ENCODE peak calls at places on chromosome 13, in nine cellular contexts. O, Y, R, V, Z, E, P, Q and A are unnamed samples.

GRCh38 chr13:110132178-110132975 is 174.6 kb downstream of the COL4A1 start:
- DNase-seq in O (no peak), Y (no peak), R (no peak), V (no peak), Z (peak; percentile 50), E (no peak), P (no peak), Q (no peak), A (no peak)

GRCh38 chr13:105762096-105762495 is 773.4 kb downstream of the EFNB2 start:
- DNase-seq in O (no peak), Y (no peak), R (no peak), V (no peak), Z (no peak), E (no peak), P (no peak), Q (no peak), A (no peak)

GRCh38 chr13:108463365-108463764 is 166.0 kb upstream of the MYO16 start:
- DNase-seq in O (no peak), Y (no peak), R (no peak), V (no peak), Z (peak; percentile 94), E (no peak), P (peak; percentile 91), Q (peak; percentile 82), A (no peak)

GRCh38 chr13:23921451-23921888 is 24.2 kb upstream of the C1QTNF9B start:
- DNase-seq in O (no peak), Y (no peak), R (no peak), V (peak; percentile 31), Z (peak; percentile 66), E (no peak), P (peak; percentile 67), Q (peak; percentile 55), A (peak; percentile 13)

GRCh38 chr13:75151081-75151643 is 330.8 kb downstream of the TBC1D4 start:
- DNase-seq in O (no peak), Y (no peak), R (no peak), V (no peak), Z (peak; percentile 52), E (no peak), P (peak; percentile 79), Q (no peak), A (no peak)

GRCh38 chr13:84446972-84447700 is 564.9 kb upstream of the SLITRK1 start:
- DNase-seq in O (no peak), Y (no peak), R (no peak), V (peak; percentile 11), Z (no peak), E (no peak), P (peak; percentile 56), Q (no peak), A (no peak)

GRCh38 chr13:40618581-40619478 is 47.6 kb downstream of the FOXO1 start:
- DNase-seq in O (no peak), Y (no peak), R (no peak), V (no peak), Z (no peak), E (no peak), P (peak; percentile 51), Q (no peak), A (no peak)

GRCh38 chr13:108816381-108816780 is 187.0 kb downstream of the MYO16 start:
- DNase-seq in O (no peak), Y (no peak), R (no peak), V (no peak), Z (no peak), E (no peak), P (no peak), Q (no peak), A (no peak)

GRCh38 chr13:113538689-113539058 is 45.9 kb upstream of the TFDP1 start:
- DNase-seq in O (no peak), Y (no peak), R (no peak), V (no peak), Z (no peak), E (no peak), P (no peak), Q (no peak), A (no peak)

GRCh38 chr13:51759240-51759639 is 44.7 kb downstream of the DHRS12 start:
- DNase-seq in O (no peak), Y (no peak), R (no peak), V (no peak), Z (peak; percentile 83), E (no peak), P (peak; percentile 63), Q (no peak), A (no peak)

GRCh38 chr13:82569581-82569980 is 1312.7 kb downstream of the SLITRK1 start:
- DNase-seq in O (no peak), Y (no peak), R (no peak), V (no peak), Z (no peak), E (no peak), P (no peak), Q (no peak), A (no peak)

GRCh38 chr13:60398438-60398891 is 1.4 kb downstream of the TDRD3 start:
- DNase-seq in O (no peak), Y (no peak), R (no peak), V (no peak), Z (no peak), E (no peak), P (no peak), Q (no peak), A (no peak)

GRCh38 chr13:60396783-60397692 is at the start of gene TDRD3:
- DNase-seq in O (peak; percentile 80), Y (peak; percentile 86), R (peak; percentile 42), V (peak; percentile 40), Z (peak; percentile 82), E (peak; percentile 83), P (peak; percentile 84), Q (peak; percentile 82), A (peak; percentile 91)

GRCh38 chr13:60397693-60398437 is 845 bp downstream of the TDRD3 start:
- DNase-seq in O (peak; percentile 45), Y (peak; percentile 67), R (peak; percentile 7), V (peak; percentile 29), Z (peak; percentile 67), E (no peak), P (peak; percentile 63), Q (peak; percentile 60), A (peak; percentile 62)

GRCh38 chr13:60398949-60399589 is 2.0 kb downstream of the TDRD3 start:
- DNase-seq in O (no peak), Y (no peak), R (no peak), V (no peak), Z (peak; percentile 43), E (no peak), P (peak; percentile 20), Q (no peak), A (no peak)

DNA sequence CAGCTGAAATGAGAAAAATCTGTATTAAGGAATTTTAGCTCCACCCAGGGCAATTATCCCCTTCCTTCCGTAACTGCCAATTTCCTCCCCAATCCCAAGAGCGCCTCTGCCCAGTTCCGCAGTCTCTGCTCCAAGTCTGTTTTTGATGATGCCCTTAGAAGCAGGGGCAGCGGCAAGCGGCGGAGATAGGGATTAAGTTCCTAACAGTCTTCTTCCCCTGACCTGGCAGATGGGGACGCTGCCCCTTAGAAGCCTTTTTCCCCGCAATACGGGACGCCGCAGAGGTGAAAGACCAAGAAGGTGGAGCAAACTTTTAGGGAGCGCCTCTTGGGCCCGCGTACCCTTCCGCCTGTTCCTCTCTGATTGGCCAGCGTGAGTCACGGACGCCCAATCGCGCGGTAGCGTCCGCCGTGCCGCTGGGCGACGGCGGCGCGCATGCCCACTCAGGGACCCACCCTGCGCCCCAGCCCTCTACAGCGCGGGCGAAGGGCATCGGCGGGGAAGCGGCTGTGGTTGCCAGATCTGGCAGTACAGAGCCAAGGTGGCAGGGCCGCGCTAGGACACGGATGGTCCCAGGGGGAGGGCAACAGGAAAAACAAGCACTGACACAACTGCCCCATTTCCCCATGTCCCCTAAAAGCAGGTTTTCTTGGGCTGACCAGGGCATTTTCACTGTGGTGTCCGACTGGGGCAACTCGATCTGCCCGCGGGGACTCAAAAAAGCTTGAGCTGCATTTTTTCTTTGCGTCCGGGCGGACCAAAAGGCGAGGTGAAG is 825 bp upstream of the TDRD3 start:
- DNase-seq in O (peak; percentile 89), Y (peak; percentile 95), R (peak; percentile 46), V (peak; percentile 34), Z (peak; percentile 87), E (peak; percentile 82), P (peak; percentile 89), Q (peak; percentile 92), A (peak; percentile 90)
- TF ChIP-seq CTCF in O (no peak), Y (no peak), R (no peak), V (no peak), Z (no peak), E (no peak), P (no peak), Q (no peak), A (no peak)

DNA sequence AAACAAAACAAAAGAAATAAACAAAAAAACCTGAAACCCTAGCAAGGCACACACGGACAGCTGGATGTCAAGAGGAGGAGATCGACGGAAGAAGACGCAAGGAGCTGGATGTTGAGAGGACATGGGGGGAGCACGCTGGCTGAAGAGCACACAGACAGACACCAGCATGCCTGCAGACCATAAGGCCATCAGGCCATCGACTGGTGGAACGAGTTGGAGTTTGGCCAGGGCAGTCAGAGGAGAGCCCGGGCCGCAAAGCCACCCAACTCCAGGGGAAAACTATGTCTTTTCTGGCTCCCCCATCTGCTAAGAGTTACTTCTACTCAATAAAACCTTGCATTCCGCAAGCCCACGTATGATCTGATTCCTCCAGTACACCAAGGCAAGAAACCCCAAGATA is 979.6 kb downstream of the PCDH17 start:
- DNase-seq in O (no peak), Y (no peak), R (no peak), V (no peak), Z (no peak), E (no peak), P (no peak), Q (no peak), A (no peak)
- TF ChIP-seq CTCF in O (no peak), Y (no peak), R (no peak), V (no peak), Z (no peak), E (no peak), P (no peak), Q (no peak), A (no peak)

DNA sequence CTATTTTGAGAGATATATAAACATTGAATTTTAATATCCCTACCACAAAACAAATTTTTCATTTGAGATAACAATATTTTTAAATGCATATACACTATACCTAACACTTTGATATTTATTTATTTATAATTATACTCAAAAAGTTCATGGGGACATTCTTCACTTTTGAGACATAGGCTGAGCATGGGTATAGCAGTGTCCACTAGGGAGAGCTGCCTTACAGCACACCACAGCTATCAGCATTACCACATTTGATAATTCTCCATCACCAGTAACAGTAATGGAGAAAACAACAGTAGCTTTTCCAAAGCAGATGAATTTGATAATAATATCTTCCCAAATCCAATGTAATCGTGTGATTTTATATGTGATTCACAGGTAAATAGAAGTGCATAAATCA is 626.1 kb downstream of the DACH1 start:
- DNase-seq in O (no peak), Y (no peak), R (no peak), V (no peak), Z (no peak), E (no peak), P (no peak), Q (no peak), A (peak; percentile 1)
- TF ChIP-seq CTCF in O (no peak), Y (peak; percentile 44), R (no peak), V (no peak), Z (peak; percentile 19), E (no peak), P (no peak), Q (peak; percentile 15), A (no peak)

GRCh38 chr13:59182241-59182640 is 981.5 kb downstream of the DIAPH3 start:
- DNase-seq in O (no peak), Y (no peak), R (no peak), V (no peak), Z (no peak), E (no peak), P (no peak), Q (no peak), A (no peak)

GRCh38 chr13:59176775-59177174 is 987.0 kb downstream of the DIAPH3 start:
- DNase-seq in O (no peak), Y (no peak), R (no peak), V (no peak), Z (no peak), E (no peak), P (no peak), Q (no peak), A (no peak)

GRCh38 chr13:59178344-59178743 is 985.4 kb downstream of the DIAPH3 start:
- DNase-seq in O (no peak), Y (no peak), R (no peak), V (no peak), Z (peak; percentile 3), E (no peak), P (peak; percentile 1), Q (no peak), A (no peak)
- TF ChIP-seq CTCF in O (no peak), Y (no peak), R (no peak), V (no peak), Z (peak; percentile 37), E (no peak), P (peak; percentile 24), Q (no peak), A (no peak)